ENCODE peak calls at places on chromosomes 7 and 10, in seven cellular contexts. G, Y, K, C, L, O and Q are unnamed samples. For H3K4me1, the result is how much of the 10 kb centered on the place peaks cover.

GRCh38 chr10:71771204-71771603 is 2.1 kb downstream of the VSIR start:
- DNase-seq in G (no peak), Y (peak), K (no peak), C (no peak), L (no peak), O (no peak), Q (peak)

GRCh38 chr10:80537705-80538480 is at the start of gene SH2D4B:
- DNase-seq in G (no peak), Y (no peak), K (no peak), C (no peak), L (no peak), O (no peak), Q (no peak)

GRCh38 chr10:44186821-44187220 is 198.1 kb downstream of the CXCL12 start:
- DNase-seq in G (no peak), Y (no peak), K (no peak), C (no peak), L (no peak), O (no peak), Q (no peak)

GRCh38 chr7:16915405-16915804 is 33.6 kb upstream of the AGR3 start:
- DNase-seq in G (no peak), Y (no peak), K (no peak), C (peak), L (no peak), O (peak), Q (no peak)

GRCh38 chr7:37729160-37729559 is 45.6 kb downstream of the GPR141 start:
- DNase-seq in G (no peak), Y (no peak), K (no peak), C (no peak), L (no peak), O (no peak), Q (no peak)

GRCh38 chr10:100653957-100654834 is 91.2 kb upstream of the PAX2 start:
- DNase-seq in G (no peak), Y (no peak), K (no peak), C (no peak), L (no peak), O (no peak), Q (no peak)

GRCh38 chr7:111840528-111840927 is 278.2 kb upstream of the IMMP2L start:
- DNase-seq in G (no peak), Y (no peak), K (no peak), C (no peak), L (no peak), O (no peak), Q (no peak)

GRCh38 chr10:88851706-88852105 is at the start of gene ANKRD22:
- DNase-seq in G (peak), Y (no peak), K (peak), C (peak), L (no peak), O (peak), Q (no peak)

GRCh38 chr10:26215923-26216576 is 524 bp upstream of the GAD2 start:
- DNase-seq in G (no peak), Y (no peak), K (peak), C (no peak), L (no peak), O (no peak), Q (no peak)

GRCh38 chr7:113267885-113268284 is 149.5 kb upstream of the SMIM30 start:
- DNase-seq in G (no peak), Y (no peak), K (no peak), C (peak), L (no peak), O (no peak), Q (no peak)

GRCh38 chr10:132387723-132388210 is 9.2 kb upstream of the PWWP2B start:
- DNase-seq in G (peak), Y (peak), K (peak), C (peak), L (peak), O (no peak), Q (peak)

GRCh38 chr10:71312840-71313789 is 5.9 kb upstream of the SLC29A3 start:
- DNase-seq in G (peak), Y (peak), K (no peak), C (peak), L (peak), O (no peak), Q (peak)

GRCh38 chr10:62727935-62728334 is 76.6 kb upstream of the ADO start:
- DNase-seq in G (no peak), Y (no peak), K (no peak), C (no peak), L (no peak), O (no peak), Q (no peak)

GRCh38 chr7:14606101-14606500 is 296.4 kb downstream of the DGKB start:
- DNase-seq in G (no peak), Y (no peak), K (no peak), C (peak), L (no peak), O (no peak), Q (no peak)

GRCh38 chr10:94546058-94546595 is 539 bp downstream of the HELLS start:
- DNase-seq in G (no peak), Y (no peak), K (peak), C (peak), L (no peak), O (no peak), Q (no peak)

GRCh38 chr10:112429147-112429546 is 17.6 kb downstream of the ZDHHC6 start:
- DNase-seq in G (no peak), Y (no peak), K (no peak), C (no peak), L (no peak), O (no peak), Q (no peak)

GRCh38 chr7:21426286-21426957 is 1.5 kb upstream of the SP4 start:
- DNase-seq in G (no peak), Y (no peak), K (peak), C (no peak), L (no peak), O (no peak), Q (no peak)

GRCh38 chr7:1694551-1694950 is 24.5 kb downstream of the ELFN1 start:
- DNase-seq in G (no peak), Y (peak), K (no peak), C (no peak), L (no peak), O (no peak), Q (no peak)

GRCh38 chr10:73965890-73966768 is 31.8 kb upstream of the VCL start:
- DNase-seq in G (peak), Y (peak), K (peak), C (peak), L (peak), O (peak), Q (peak)

GRCh38 chr7:48085433-48085791 is 3.7 kb upstream of the UPP1 start:
- DNase-seq in G (no peak), Y (no peak), K (no peak), C (no peak), L (no peak), O (no peak), Q (no peak)

GRCh38 chr7:36827914-36828313 is 103.6 kb upstream of the AOAH start:
- DNase-seq in G (no peak), Y (no peak), K (no peak), C (no peak), L (no peak), O (no peak), Q (no peak)

GRCh38 chr7:133394369-133394768 is 141.5 kb downstream of the EXOC4 start:
- DNase-seq in G (no peak), Y (no peak), K (no peak), C (no peak), L (no peak), O (no peak), Q (no peak)

GRCh38 chr10:33237736-33238624 is 96.5 kb downstream of the NRP1 start:
- DNase-seq in G (no peak), Y (no peak), K (peak), C (peak), L (no peak), O (peak), Q (no peak)

GRCh38 chr10:11720260-11720741 is 21.9 kb upstream of the ECHDC3 start:
- DNase-seq in G (no peak), Y (no peak), K (no peak), C (no peak), L (no peak), O (no peak), Q (peak)

GRCh38 chr10:88047589-88047988 is 184.2 kb downstream of the PTEN start:
- DNase-seq in G (no peak), Y (no peak), K (no peak), C (no peak), L (no peak), O (no peak), Q (no peak)

GRCh38 chr10:24834869-24835268 is 111.2 kb upstream of the ARHGAP21 start:
- DNase-seq in G (no peak), Y (no peak), K (no peak), C (no peak), L (no peak), O (no peak), Q (no peak)

GRCh38 chr7:101402835-101403234 is 40.2 kb downstream of the COL26A1 start:
- DNase-seq in G (no peak), Y (no peak), K (no peak), C (no peak), L (no peak), O (no peak), Q (no peak)

GRCh38 chr10:88129013-88129412 is 265.6 kb downstream of the PTEN start:
- DNase-seq in G (no peak), Y (no peak), K (no peak), C (no peak), L (no peak), O (no peak), Q (no peak)

GRCh38 chr7:136103545-136104268 is 126.5 kb upstream of the MTPN start:
- DNase-seq in G (no peak), Y (no peak), K (no peak), C (no peak), L (no peak), O (no peak), Q (no peak)

GRCh38 chr7:98772242-98772603 is 97.6 kb downstream of the TMEM130 start:
- DNase-seq in G (no peak), Y (no peak), K (no peak), C (no peak), L (no peak), O (no peak), Q (no peak)

GRCh38 chr7:142152076-142152475 is 40.6 kb downstream of the MGAM2 start:
- DNase-seq in G (no peak), Y (no peak), K (no peak), C (no peak), L (no peak), O (no peak), Q (no peak)

GRCh38 chr10:126054191-126054590 is 157.8 kb downstream of the FANK1 start:
- DNase-seq in G (no peak), Y (no peak), K (no peak), C (no peak), L (no peak), O (no peak), Q (no peak)

GRCh38 chr7:4129481-4130122 is 552.5 kb upstream of the FOXK1 start:
- DNase-seq in G (no peak), Y (no peak), K (no peak), C (no peak), L (no peak), O (no peak), Q (no peak)

GRCh38 chr10:29634105-29634504 is 666 bp downstream of the SVIL start:
- DNase-seq in G (no peak), Y (no peak), K (no peak), C (no peak), L (no peak), O (no peak), Q (no peak)

GRCh38 chr10:128863823-128864405 is 603.1 kb upstream of the MGMT start:
- DNase-seq in G (no peak), Y (no peak), K (no peak), C (no peak), L (peak), O (no peak), Q (no peak)

DNA sequence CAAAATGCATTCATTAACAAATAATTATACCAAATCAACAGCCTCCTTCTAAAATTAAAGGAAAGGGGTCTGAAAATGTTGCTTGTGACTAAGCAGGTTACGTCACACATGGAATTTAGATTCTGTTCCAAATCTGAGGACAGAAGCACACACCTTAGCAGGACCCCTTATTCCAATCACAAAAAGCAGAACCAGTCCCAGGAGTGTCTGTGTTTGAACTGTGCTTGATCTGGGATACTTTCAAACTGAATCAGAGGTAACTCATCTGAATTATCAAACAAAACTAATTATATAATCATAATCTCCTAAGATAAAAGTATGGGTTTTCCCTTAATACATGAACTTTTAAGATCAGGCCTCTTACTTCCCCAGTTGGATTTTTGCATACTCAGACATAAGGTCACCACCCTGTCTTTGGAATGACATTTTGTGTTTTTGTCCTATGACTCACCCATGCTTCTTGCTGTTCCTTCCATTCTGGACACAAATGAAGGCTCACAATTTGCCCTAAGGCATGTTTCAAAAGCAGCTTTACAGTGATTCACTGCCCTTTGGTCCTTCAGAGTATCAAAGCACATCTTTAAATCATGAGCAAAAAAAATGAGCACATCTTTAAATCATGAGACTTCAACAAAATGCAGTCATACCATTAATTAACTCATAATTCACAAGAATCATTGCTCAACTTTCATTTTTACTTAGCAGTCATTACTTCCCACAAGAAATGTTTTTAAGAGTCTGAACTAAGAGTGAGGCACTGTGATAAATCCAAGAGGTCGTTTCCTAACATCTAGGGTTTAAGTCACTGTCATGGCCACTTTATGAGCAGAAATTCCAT is 35.4 kb downstream of the SEMA3C start:
- DNase-seq in G (no peak), Y (no peak), K (peak), C (peak), L (no peak), O (peak), Q (peak)
- H3K4me1 ChIP-seq in G (under half), Y (under half), K (half or more), C (under half), L (under half), O (half or more), Q (under half)

DNA sequence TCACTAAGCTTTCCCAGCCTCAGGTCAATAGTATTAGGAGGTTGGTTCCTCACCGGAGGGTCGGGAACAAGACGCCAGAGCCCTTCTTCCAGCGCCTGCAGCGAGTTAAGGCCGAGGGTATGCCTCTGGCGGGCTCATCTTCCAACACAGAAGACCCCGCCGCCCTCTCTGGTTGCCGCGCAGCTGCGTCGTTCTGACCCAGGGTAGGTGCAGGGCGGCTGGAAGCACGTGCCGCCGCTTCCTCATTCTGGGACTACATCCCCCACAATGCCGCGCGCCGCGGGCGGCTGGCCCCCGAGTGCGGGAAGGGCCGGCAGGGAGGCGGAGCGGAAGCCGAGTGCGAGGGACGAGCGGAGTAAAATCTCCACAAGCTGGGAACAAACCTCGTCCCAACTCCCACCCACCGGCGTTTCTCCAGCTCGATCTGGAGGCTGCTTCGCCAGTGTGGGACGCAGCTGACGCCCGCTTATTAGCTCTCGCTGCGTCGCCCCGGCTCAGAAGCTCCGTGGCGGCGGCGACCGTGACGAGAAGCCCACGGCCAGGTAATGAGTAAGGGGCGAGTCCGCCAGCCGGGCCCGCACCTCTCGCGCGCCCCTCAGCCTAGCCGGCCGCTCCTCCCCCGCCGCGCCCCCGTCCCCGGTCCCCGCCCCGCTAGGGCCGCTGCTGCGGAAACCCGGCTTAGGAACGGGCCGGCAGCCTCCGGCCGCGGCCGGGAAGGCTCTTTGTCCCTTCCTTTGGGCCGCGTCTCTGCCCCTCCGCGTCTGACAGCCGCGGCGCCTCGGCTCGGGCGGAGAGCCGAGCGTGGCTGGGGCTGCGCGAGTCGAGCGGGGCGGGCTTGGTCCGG is at the start of gene CCDC126:
- DNase-seq in G (peak), Y (peak), K (peak), C (peak), L (peak), O (peak), Q (peak)
- TF ChIP-seq POLR2A in G (peak), Y (peak), K (peak), C (peak), L (peak), O (no peak), Q (peak)

DNA sequence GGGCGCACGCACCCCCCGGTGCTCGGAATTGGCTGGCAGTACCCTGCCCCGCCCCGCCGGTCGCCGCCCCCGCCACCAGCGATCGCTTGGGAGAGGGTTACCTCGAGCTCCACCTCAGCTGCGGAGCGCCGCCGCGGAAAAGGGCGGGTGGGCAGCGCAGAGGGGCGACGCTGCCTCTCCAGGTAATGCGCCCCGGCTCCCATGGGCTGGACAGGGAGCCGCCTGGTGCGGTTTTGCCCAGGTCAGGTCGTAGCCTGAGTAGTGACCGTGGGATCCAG is 1.3 kb downstream of the PFKFB3 start:
- DNase-seq in G (peak), Y (peak), K (no peak), C (no peak), L (no peak), O (no peak), Q (peak)
- H3K4me1 ChIP-seq in G (under half), Y (under half), K (under half), C (under half), L (half or more), O (under half), Q (under half)

GRCh38 chr10:120854388-120854787 is 3.2 kb downstream of the WDR11 start:
- DNase-seq in G (no peak), Y (no peak), K (no peak), C (no peak), L (no peak), O (no peak), Q (no peak)

DNA sequence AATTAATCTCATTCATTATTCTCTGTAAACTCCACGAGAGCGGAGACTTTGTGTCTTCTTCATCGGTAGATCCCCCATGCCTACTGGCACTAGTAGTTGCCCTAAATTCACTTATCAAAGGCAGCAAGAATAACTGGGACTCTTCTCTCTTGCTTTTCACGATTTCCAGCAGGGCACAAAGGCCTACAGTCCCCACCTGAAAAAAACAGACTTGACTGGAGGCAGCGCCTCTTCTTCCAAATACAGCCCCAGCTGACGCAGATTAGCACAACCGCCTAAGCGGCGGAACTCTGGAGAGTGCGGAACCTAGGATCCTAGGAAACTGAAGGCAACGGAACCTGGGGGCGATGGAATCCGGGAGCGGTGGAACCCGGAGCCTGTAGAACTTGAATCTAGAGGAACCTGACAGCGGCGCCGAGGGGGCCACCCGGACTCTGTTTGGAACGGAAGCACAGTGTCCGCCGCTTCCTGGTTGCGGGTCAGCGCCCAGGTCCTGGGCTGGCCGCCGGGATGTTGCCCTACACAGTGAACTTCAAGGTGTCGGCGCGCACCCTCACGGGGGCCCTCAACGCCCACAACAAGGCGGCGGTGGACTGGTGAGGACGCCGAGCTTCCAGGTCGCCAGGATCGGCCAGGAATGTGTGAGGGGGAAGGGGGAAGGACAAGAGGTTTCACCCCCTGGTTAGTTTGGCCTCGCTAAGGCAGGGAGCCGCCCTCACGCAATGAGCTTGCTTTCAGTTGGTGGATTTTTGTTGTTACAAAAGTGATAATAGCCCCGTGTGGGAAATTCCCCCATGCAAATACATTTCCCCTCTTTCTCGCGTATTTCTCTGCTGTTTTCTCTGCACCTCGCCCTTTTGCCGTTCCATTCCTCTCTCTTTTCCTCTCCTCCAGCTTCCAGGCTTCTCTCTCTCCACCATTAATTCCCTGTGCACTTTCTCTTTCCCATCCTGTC is at the start of gene WDR11:
- DNase-seq in G (peak), Y (peak), K (peak), C (peak), L (peak), O (peak), Q (peak)
- TF ChIP-seq POLR2A in G (peak), Y (peak), K (peak), C (peak), L (peak), O (peak), Q (peak)

GRCh38 chr7:149861728-149862045 is 12.1 kb upstream of the ATP6V0E2 start:
- DNase-seq in G (no peak), Y (no peak), K (no peak), C (no peak), L (no peak), O (no peak), Q (no peak)
- H3K4me1 ChIP-seq in G (under half), Y (under half), K (under half), C (under half), L (under half), O (under half), Q (under half)

GRCh38 chr7:5296627-5297226 is 14.0 kb downstream of the SLC29A4 start:
- DNase-seq in G (no peak), Y (no peak), K (no peak), C (no peak), L (no peak), O (no peak), Q (no peak)
- TF ChIP-seq POLR2A in G (no peak), Y (no peak), K (no peak), C (no peak), L (no peak), O (no peak), Q (no peak)